ENCODE peak calls at places on chromosomes 3 and 15, in four cellular contexts. Q is activated effector memory CD4-positive, alpha-beta T cell treated with anti-CD3 and anti-CD28 coated beads, Interleukin-2, amount 50 U/mL, for 16 hours; G is WTC11; P is T1000. U is an unnamed sample.

GRCh38 chr15:65666257-65666656 is 44.5 kb downstream of the SLC24A1 start:
- DNase-seq in Q (no peak), G (no peak), P (no peak), U (no peak)

GRCh38 chr3:101182734-101183133 is 137.6 kb downstream of the IMPG2 start:
- DNase-seq in Q (no peak), G (no peak), P (no peak), U (no peak)

GRCh38 chr3:72797773-72798543 is 50.3 kb downstream of the SHQ1 start:
- DNase-seq in Q (no peak), G (no peak), P (no peak), U (no peak)

GRCh38 chr15:65626856-65627255 is 5.1 kb downstream of the SLC24A1 start:
- DNase-seq in Q (no peak), G (no peak), P (no peak), U (no peak)

GRCh38 chr15:31265871-31266711 is 60.5 kb upstream of the KLF13 start:
- DNase-seq in Q (peak), G (peak), P (no peak), U (peak)

GRCh38 chr3:16090013-16090412 is 84.5 kb upstream of the GALNT15 start:
- DNase-seq in Q (no peak), G (no peak), P (peak), U (peak)

GRCh38 chr3:64109438-64109837 is 86.1 kb upstream of the PSMD6 start:
- DNase-seq in Q (no peak), G (no peak), P (no peak), U (no peak)

GRCh38 chr3:138440596-138440995 is 6.2 kb downstream of the ESYT3 start:
- DNase-seq in Q (no peak), G (no peak), P (no peak), U (no peak)

GRCh38 chr15:48777645-48778337 is 33.1 kb downstream of the CEP152 start:
- DNase-seq in Q (no peak), G (no peak), P (no peak), U (no peak)

GRCh38 chr3:7957024-7957423 is 544.6 kb upstream of the LMCD1 start:
- DNase-seq in Q (no peak), G (no peak), P (no peak), U (no peak)

GRCh38 chr3:197030379-197031314 is 1.0 kb upstream of the MELTF start:
- DNase-seq in Q (no peak), G (no peak), P (no peak), U (no peak)

GRCh38 chr3:125647318-125648014 is 52.2 kb upstream of the OSBPL11 start:
- DNase-seq in Q (no peak), G (no peak), P (no peak), U (no peak)

GRCh38 chr3:196431193-196432136 is 762 bp downstream of the UBXN7 start:
- DNase-seq in Q (peak), G (peak), P (no peak), U (no peak)

GRCh38 chr15:49624046-49624445 is 3.2 kb downstream of the DTWD1 start:
- DNase-seq in Q (no peak), G (no peak), P (no peak), U (no peak)

GRCh38 chr3:184360834-184361531 is 422 bp downstream of the CLCN2 start:
- DNase-seq in Q (no peak), G (no peak), P (no peak), U (no peak)

GRCh38 chr3:189789432-189789831 is 158.2 kb downstream of the TP63 start:
- DNase-seq in Q (no peak), G (no peak), P (no peak), U (no peak)

GRCh38 chr15:76056931-76057330 is 2.9 kb upstream of the TMEM266 start:
- DNase-seq in Q (no peak), G (no peak), P (no peak), U (no peak)

GRCh38 chr3:141797819-141798405 is 34.7 kb downstream of the GRK7 start:
- DNase-seq in Q (peak), G (no peak), P (no peak), U (no peak)

GRCh38 chr3:41267975-41268640 is 68.8 kb downstream of the CTNNB1 start:
- DNase-seq in Q (no peak), G (no peak), P (peak), U (peak)

GRCh38 chr15:37586976-37587375 is 347.5 kb upstream of the TMCO5A start:
- DNase-seq in Q (no peak), G (no peak), P (no peak), U (peak)

GRCh38 chr3:151085227-151085888 is at the start of gene MED12L:
- DNase-seq in Q (peak), G (peak), P (peak), U (peak)

GRCh38 chr3:47225310-47225906 is 57.2 kb downstream of the KIF9 start:
- DNase-seq in Q (no peak), G (no peak), P (no peak), U (peak)